ENCODE peak calls at places on chromosome X, in seven cellular contexts. K, S, V, N, D, B and Z are unnamed samples.

GRCh38 chrX:78104447-78105176 is 564 bp downstream of the PGK1 start:
- DNase-seq in K (peak), S (no peak), V (no peak), N (peak), D (peak), B (no peak), Z (peak)

GRCh38 chrX:46180258-46180687 is 364.9 kb downstream of the ZNF674 start:
- DNase-seq in K (no peak), S (no peak), V (no peak), N (peak), D (no peak), B (peak), Z (no peak)

GRCh38 chrX:65745992-65746391 is 78.5 kb downstream of the MSN start:
- DNase-seq in K (no peak), S (no peak), V (no peak), N (peak), D (no peak), B (no peak), Z (no peak)

GRCh38 chrX:83916525-83916924 is 55.6 kb downstream of the CYLC1 start:
- DNase-seq in K (no peak), S (no peak), V (no peak), N (peak), D (no peak), B (no peak), Z (no peak)

GRCh38 chrX:43313035-43313434 is 343.1 kb upstream of the MAOA start:
- DNase-seq in K (no peak), S (no peak), V (no peak), N (no peak), D (no peak), B (no peak), Z (no peak)

GRCh38 chrX:148161661-148162060 is 180.5 kb downstream of the FMR1NB start:
- DNase-seq in K (no peak), S (no peak), V (no peak), N (no peak), D (peak), B (no peak), Z (no peak)

GRCh38 chrX:10972731-10973130 is 138.4 kb upstream of the HCCS start:
- DNase-seq in K (no peak), S (no peak), V (no peak), N (peak), D (no peak), B (no peak), Z (no peak)

GRCh38 chrX:349702-350101 is 31.1 kb upstream of the GTPBP6 start:
- DNase-seq in K (no peak), S (no peak), V (no peak), N (no peak), D (no peak), B (no peak), Z (no peak)

GRCh38 chrX:12956704-12957541 is 18.0 kb upstream of the TMSB4X start:
- DNase-seq in K (peak), S (no peak), V (peak), N (peak), D (no peak), B (no peak), Z (peak)

GRCh38 chrX:139158256-139158655 is 372.3 kb upstream of the F9 start:
- DNase-seq in K (no peak), S (no peak), V (no peak), N (no peak), D (no peak), B (no peak), Z (no peak)

GRCh38 chrX:2183193-2183725 is 317.5 kb downstream of the DHRSX start:
- DNase-seq in K (no peak), S (no peak), V (no peak), N (no peak), D (no peak), B (no peak), Z (no peak)

GRCh38 chrX:149851864-149852263 is 29.1 kb upstream of the MAGEA8 start:
- DNase-seq in K (no peak), S (no peak), V (no peak), N (no peak), D (no peak), B (no peak), Z (no peak)

GRCh38 chrX:2627272-2627867 is 63.7 kb upstream of the CD99 start:
- DNase-seq in K (no peak), S (no peak), V (peak), N (peak), D (no peak), B (no peak), Z (peak)

GRCh38 chrX:27917713-27918500 is 63.3 kb downstream of the DCAF8L1 start:
- DNase-seq in K (no peak), S (no peak), V (no peak), N (no peak), D (no peak), B (no peak), Z (no peak)

GRCh38 chrX:65674351-65674893 is 7.0 kb downstream of the MSN start:
- DNase-seq in K (no peak), S (no peak), V (no peak), N (no peak), D (no peak), B (no peak), Z (peak)